ENCODE peak calls at places on chromosome 11, in six cellular contexts. One of them, this sample, is unnamed. For H3K4me1, the result is how much of the 10 kb centered on the place peaks cover.

GRCh38 chr11:63769044-63769718 is 606 bp upstream of the ZFTA start:
- DNase-seq in HCT116: no peak
- DNase-seq in sigmoid colon: peak
- DNase-seq in left ventricle myocardium inferior: peak
- DNase-seq in Peyer's patch: peak
- DNase-seq in adipocyte: peak
- DNase-seq in this sample: peak

GRCh38 chr11:46122955-46123354 is 1.7 kb upstream of the PHF21A start:
- DNase-seq in sigmoid colon: no peak
- DNase-seq in left ventricle myocardium inferior: no peak
- DNase-seq in Peyer's patch: no peak
- DNase-seq in HCT116: no peak
- DNase-seq in adipocyte: peak
- DNase-seq in this sample: no peak

GRCh38 chr11:85815186-85815911 is 4.4 kb upstream of the SYTL2 start:
- DNase-seq in HCT116: no peak
- DNase-seq in sigmoid colon: no peak
- DNase-seq in Peyer's patch: no peak
- DNase-seq in adipocyte: peak
- DNase-seq in left ventricle myocardium inferior: no peak
- DNase-seq in this sample: no peak

GRCh38 chr11:28581286-28582242 is 473.4 kb downstream of the METTL15 start:
- DNase-seq in left ventricle myocardium inferior: no peak
- DNase-seq in adipocyte: no peak
- DNase-seq in Peyer's patch: no peak
- DNase-seq in sigmoid colon: no peak
- DNase-seq in HCT116: no peak
- DNase-seq in this sample: no peak

GRCh38 chr11:130215531-130216220 is 56.1 kb downstream of the ST14 start:
- DNase-seq in left ventricle myocardium inferior: no peak
- DNase-seq in sigmoid colon: no peak
- DNase-seq in adipocyte: no peak
- DNase-seq in HCT116: no peak
- DNase-seq in Peyer's patch: peak
- DNase-seq in this sample: no peak

GRCh38 chr11:95487391-95487790 is 256.4 kb upstream of the SESN3 start:
- DNase-seq in HCT116: no peak
- DNase-seq in sigmoid colon: no peak
- DNase-seq in adipocyte: no peak
- DNase-seq in left ventricle myocardium inferior: no peak
- DNase-seq in Peyer's patch: peak
- DNase-seq in this sample: no peak

GRCh38 chr11:103993502-103993901 is 42.9 kb upstream of the DDI1 start:
- DNase-seq in left ventricle myocardium inferior: no peak
- DNase-seq in sigmoid colon: no peak
- DNase-seq in HCT116: no peak
- DNase-seq in Peyer's patch: no peak
- DNase-seq in adipocyte: no peak
- DNase-seq in this sample: no peak

GRCh38 chr11:126346586-126346940 is 8.9 kb upstream of the ST3GAL4 start:
- DNase-seq in Peyer's patch: no peak
- DNase-seq in sigmoid colon: no peak
- DNase-seq in HCT116: no peak
- DNase-seq in left ventricle myocardium inferior: no peak
- DNase-seq in adipocyte: no peak
- DNase-seq in this sample: no peak

GRCh38 chr11:70650075-70650909 is 252.0 kb downstream of the CTTN start:
- DNase-seq in adipocyte: peak
- DNase-seq in Peyer's patch: peak
- DNase-seq in sigmoid colon: no peak
- DNase-seq in HCT116: peak
- DNase-seq in left ventricle myocardium inferior: peak
- DNase-seq in this sample: peak

GRCh38 chr11:44680982-44681597 is 45.7 kb upstream of the TSPAN18 start:
- DNase-seq in HCT116: no peak
- DNase-seq in adipocyte: no peak
- DNase-seq in Peyer's patch: peak
- DNase-seq in left ventricle myocardium inferior: no peak
- DNase-seq in sigmoid colon: no peak
- DNase-seq in this sample: no peak

GRCh38 chr11:103528046-103528445 is 418.8 kb downstream of the DYNC2H1 start:
- DNase-seq in adipocyte: peak
- DNase-seq in sigmoid colon: no peak
- DNase-seq in HCT116: no peak
- DNase-seq in Peyer's patch: no peak
- DNase-seq in left ventricle myocardium inferior: no peak
- DNase-seq in this sample: no peak

GRCh38 chr11:76783901-76784813 is 1.0 kb downstream of the TSKU start:
- DNase-seq in HCT116: peak
- DNase-seq in left ventricle myocardium inferior: peak
- DNase-seq in Peyer's patch: no peak
- DNase-seq in adipocyte: peak
- DNase-seq in sigmoid colon: peak
- DNase-seq in this sample: peak

GRCh38 chr11:32310218-32310601 is 125.1 kb downstream of the WT1 start:
- DNase-seq in Peyer's patch: no peak
- DNase-seq in left ventricle myocardium inferior: no peak
- DNase-seq in adipocyte: peak
- DNase-seq in HCT116: no peak
- DNase-seq in sigmoid colon: no peak
- DNase-seq in this sample: no peak

GRCh38 chr11:73174495-73174791 is 32.3 kb upstream of the FCHSD2 start:
- DNase-seq in HCT116: no peak
- DNase-seq in left ventricle myocardium inferior: no peak
- DNase-seq in sigmoid colon: peak
- DNase-seq in Peyer's patch: no peak
- DNase-seq in adipocyte: no peak
- DNase-seq in this sample: no peak

GRCh38 chr11:6402561-6402981 is 12.3 kb downstream of the SMPD1 start:
- DNase-seq in Peyer's patch: peak
- DNase-seq in HCT116: no peak
- DNase-seq in sigmoid colon: no peak
- DNase-seq in adipocyte: no peak
- DNase-seq in left ventricle myocardium inferior: no peak
- DNase-seq in this sample: no peak

GRCh38 chr11:134124660-134125451 is 56.0 kb downstream of the JAM3 start:
- DNase-seq in adipocyte: peak
- DNase-seq in Peyer's patch: peak
- DNase-seq in sigmoid colon: peak
- DNase-seq in HCT116: no peak
- DNase-seq in left ventricle myocardium inferior: peak
- DNase-seq in this sample: peak

GRCh38 chr11:108218912-108219783 is 3.3 kb downstream of the NPAT start:
- DNase-seq in HCT116: no peak
- DNase-seq in left ventricle myocardium inferior: no peak
- DNase-seq in sigmoid colon: no peak
- DNase-seq in adipocyte: no peak
- DNase-seq in Peyer's patch: no peak
- DNase-seq in this sample: no peak

GRCh38 chr11:70595016-70595415 is 196.7 kb downstream of the CTTN start:
- DNase-seq in Peyer's patch: no peak
- DNase-seq in sigmoid colon: no peak
- DNase-seq in HCT116: no peak
- DNase-seq in left ventricle myocardium inferior: no peak
- DNase-seq in adipocyte: no peak
- DNase-seq in this sample: no peak

GRCh38 chr11:6615882-6616585 is 3.2 kb downstream of the TPP1 start:
- DNase-seq in left ventricle myocardium inferior: no peak
- DNase-seq in Peyer's patch: no peak
- DNase-seq in adipocyte: no peak
- DNase-seq in HCT116: no peak
- DNase-seq in sigmoid colon: peak
- DNase-seq in this sample: no peak

GRCh38 chr11:13338437-13339069 is 61.0 kb downstream of the BMAL1 start:
- DNase-seq in HCT116: no peak
- DNase-seq in sigmoid colon: no peak
- DNase-seq in Peyer's patch: no peak
- DNase-seq in left ventricle myocardium inferior: no peak
- DNase-seq in adipocyte: peak
- DNase-seq in this sample: no peak
- H3K4me1 ChIP-seq in HCT116: half or more
- H3K4me1 ChIP-seq in sigmoid colon: under half
- H3K4me1 ChIP-seq in Peyer's patch: under half
- H3K4me1 ChIP-seq in left ventricle myocardium inferior: half or more
- H3K4me1 ChIP-seq in adipocyte: half or more
- H3K4me1 ChIP-seq in this sample: under half

GRCh38 chr11:67371199-67371548 is 2.2 kb downstream of the CLCF1 start:
- DNase-seq in sigmoid colon: no peak
- DNase-seq in adipocyte: no peak
- DNase-seq in Peyer's patch: no peak
- DNase-seq in left ventricle myocardium inferior: no peak
- DNase-seq in HCT116: no peak
- DNase-seq in this sample: no peak
- H3K4me3 ChIP-seq in sigmoid colon: no peak
- H3K4me3 ChIP-seq in adipocyte: peak
- H3K4me3 ChIP-seq in Peyer's patch: peak
- H3K4me3 ChIP-seq in left ventricle myocardium inferior: peak
- H3K4me3 ChIP-seq in HCT116: no peak
- H3K4me3 ChIP-seq in this sample: no peak

DNA sequence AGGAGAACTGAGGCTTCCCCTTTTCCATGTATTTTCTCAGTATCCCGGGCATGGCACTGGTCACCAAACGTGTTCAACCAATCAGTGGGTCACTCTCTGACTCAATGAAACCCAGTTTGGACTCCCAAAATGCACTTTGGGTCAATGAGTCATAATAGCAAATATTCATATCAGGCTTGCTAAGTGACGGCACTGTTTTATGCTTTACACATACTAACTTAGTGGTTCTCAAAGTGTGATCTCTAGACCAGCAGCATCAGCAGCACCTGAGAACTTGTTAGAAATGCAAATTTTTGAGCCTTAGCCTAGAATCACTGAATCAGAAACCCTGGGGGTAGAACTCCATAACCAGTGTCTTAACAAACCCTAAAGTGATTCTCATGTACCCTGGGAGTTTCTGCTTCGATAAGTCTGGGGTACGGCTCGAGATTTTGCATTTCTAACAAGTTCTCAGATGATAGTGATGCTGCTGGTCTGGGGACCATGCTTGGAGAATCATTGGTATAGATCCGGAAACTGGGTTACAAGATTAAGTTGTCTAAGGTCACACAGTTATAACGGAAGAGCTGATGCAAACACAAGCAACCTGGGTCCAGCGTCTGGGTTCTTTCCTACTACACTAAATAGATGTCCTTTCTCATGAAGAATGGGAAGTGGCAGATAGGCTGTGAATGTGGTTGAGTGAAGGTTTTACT is 35.6 kb downstream of the ETS1 start:
- DNase-seq in sigmoid colon: no peak
- DNase-seq in left ventricle myocardium inferior: no peak
- DNase-seq in Peyer's patch: peak
- DNase-seq in adipocyte: no peak
- DNase-seq in HCT116: no peak
- DNase-seq in this sample: no peak
- H3K4me1 ChIP-seq in sigmoid colon: under half
- H3K4me1 ChIP-seq in left ventricle myocardium inferior: half or more
- H3K4me1 ChIP-seq in Peyer's patch: under half
- H3K4me1 ChIP-seq in adipocyte: under half
- H3K4me1 ChIP-seq in HCT116: under half
- H3K4me1 ChIP-seq in this sample: under half

DNA sequence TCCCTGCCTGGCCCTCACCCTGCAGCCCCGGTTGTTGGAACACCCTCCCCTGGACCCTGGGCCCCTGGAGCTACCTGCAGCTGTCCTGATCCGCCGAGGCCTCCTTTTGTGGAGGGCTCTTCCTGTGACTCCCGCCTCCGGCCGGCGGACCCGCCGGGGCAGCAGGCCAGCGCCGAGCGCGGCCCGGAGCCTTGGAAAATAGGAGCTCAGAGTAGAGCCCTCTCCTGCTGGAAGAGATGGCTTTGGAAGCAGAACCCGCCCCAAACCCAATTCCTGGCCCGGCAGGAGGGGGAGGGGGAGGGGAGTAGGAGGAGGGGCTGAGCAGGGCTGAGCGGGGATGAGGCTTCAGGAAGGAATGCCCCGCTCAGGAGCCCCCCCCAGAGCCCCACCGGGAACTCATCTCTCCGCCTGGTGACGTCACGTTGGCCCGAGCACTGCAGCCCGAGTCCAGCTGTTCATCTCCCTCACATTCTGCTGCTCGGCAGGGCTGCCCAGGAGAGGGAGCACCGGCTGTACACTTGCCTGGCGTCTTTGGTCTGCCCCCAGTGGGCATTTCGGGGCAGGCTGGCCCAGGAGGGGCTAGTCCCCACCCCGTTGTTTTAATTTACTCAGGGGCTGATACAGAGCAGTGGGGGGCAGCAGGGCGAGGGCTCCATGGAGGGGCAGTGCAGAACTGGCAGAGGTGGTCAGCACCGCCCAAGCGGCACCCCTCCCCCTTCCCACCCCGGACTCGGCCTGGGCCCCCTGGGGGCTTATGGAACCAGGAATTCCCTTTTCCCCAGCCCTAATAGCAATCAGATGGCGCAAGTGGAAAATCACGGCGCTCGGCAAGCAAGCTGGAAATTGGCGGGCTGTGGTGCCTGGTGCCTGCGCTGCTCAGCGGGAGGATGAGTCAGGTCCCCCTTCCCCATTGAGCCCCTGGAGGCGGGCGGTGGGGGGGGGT is at the start of gene MRGPRF:
- DNase-seq in left ventricle myocardium inferior: peak
- DNase-seq in HCT116: no peak
- DNase-seq in adipocyte: peak
- DNase-seq in Peyer's patch: peak
- DNase-seq in sigmoid colon: peak
- DNase-seq in this sample: peak
- H3K4me3 ChIP-seq in left ventricle myocardium inferior: peak
- H3K4me3 ChIP-seq in HCT116: no peak
- H3K4me3 ChIP-seq in adipocyte: peak
- H3K4me3 ChIP-seq in Peyer's patch: peak
- H3K4me3 ChIP-seq in sigmoid colon: peak
- H3K4me3 ChIP-seq in this sample: peak

GRCh38 chr11:120182357-120182756 is 28.5 kb upstream of the OAF start:
- DNase-seq in HCT116: no peak
- DNase-seq in sigmoid colon: peak
- DNase-seq in Peyer's patch: no peak
- DNase-seq in left ventricle myocardium inferior: no peak
- DNase-seq in adipocyte: no peak
- DNase-seq in this sample: no peak
- H3K4me1 ChIP-seq in HCT116: under half
- H3K4me1 ChIP-seq in sigmoid colon: under half
- H3K4me1 ChIP-seq in Peyer's patch: half or more
- H3K4me1 ChIP-seq in left ventricle myocardium inferior: half or more
- H3K4me1 ChIP-seq in adipocyte: half or more
- H3K4me1 ChIP-seq in this sample: under half

GRCh38 chr11:10716543-10717259 is 23.1 kb upstream of the IRAG1 start:
- DNase-seq in sigmoid colon: no peak
- DNase-seq in HCT116: no peak
- DNase-seq in left ventricle myocardium inferior: no peak
- DNase-seq in adipocyte: no peak
- DNase-seq in Peyer's patch: no peak
- DNase-seq in this sample: no peak
- H3K4me3 ChIP-seq in sigmoid colon: no peak
- H3K4me3 ChIP-seq in HCT116: no peak
- H3K4me3 ChIP-seq in left ventricle myocardium inferior: no peak
- H3K4me3 ChIP-seq in adipocyte: no peak
- H3K4me3 ChIP-seq in Peyer's patch: no peak
- H3K4me3 ChIP-seq in this sample: no peak

DNA sequence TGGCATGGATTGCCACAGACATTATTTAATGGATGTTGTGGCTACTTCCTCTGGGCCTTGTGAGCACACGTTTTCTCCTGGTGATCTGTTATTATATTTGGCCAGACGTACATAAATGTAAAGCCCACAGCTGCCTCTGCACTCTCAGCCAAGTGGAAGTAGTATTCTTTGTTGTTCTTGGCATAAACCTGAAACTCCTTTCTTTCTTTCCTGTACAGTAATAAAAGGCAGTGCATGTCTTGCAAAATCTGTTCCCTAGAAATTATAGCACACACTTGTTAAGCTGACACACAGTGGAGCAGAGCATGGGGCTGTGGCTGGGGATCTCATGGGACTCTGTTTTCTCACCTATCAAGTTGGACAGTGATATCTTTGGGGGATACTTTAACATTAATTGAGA is 20.8 kb downstream of the PANX1 start:
- DNase-seq in Peyer's patch: no peak
- DNase-seq in left ventricle myocardium inferior: no peak
- DNase-seq in HCT116: no peak
- DNase-seq in sigmoid colon: no peak
- DNase-seq in adipocyte: peak
- DNase-seq in this sample: no peak
- H3K4me1 ChIP-seq in Peyer's patch: under half
- H3K4me1 ChIP-seq in left ventricle myocardium inferior: half or more
- H3K4me1 ChIP-seq in HCT116: under half
- H3K4me1 ChIP-seq in sigmoid colon: half or more
- H3K4me1 ChIP-seq in adipocyte: half or more
- H3K4me1 ChIP-seq in this sample: under half

This sample was measured in heart left ventricle.